ENCODE peak calls at places on chromosomes 13 and 19, in six cellular contexts. A is IMR-90, L is H9, W is neuronal stem cell, G is mesenchymal stem cell, Z is H1. P is an unnamed sample.

GRCh38 chr19:38265213-38265861 is 964 bp downstream of the SPINT2 start:
- DNase-seq in A (no peak), L (no peak), Z (no peak), G (no peak), W (no peak), P (peak)

GRCh38 chr13:61286148-61286745 is 129.4 kb downstream of the PCDH20 start:
- DNase-seq in A (no peak), G (no peak), W (peak), Z (peak), L (peak), P (no peak)

GRCh38 chr19:7845390-7846179 is 15.6 kb downstream of the EVI5L start:
- DNase-seq in Z (no peak), W (no peak), L (peak), A (no peak), G (no peak), P (no peak)

GRCh38 chr19:38351865-38352395 is 16.3 kb downstream of the CATSPERG start:
- DNase-seq in Z (no peak), W (no peak), A (no peak), L (no peak), G (no peak), P (no peak)

GRCh38 chr19:34808566-34808965 is 35.6 kb upstream of the ZNF599 start:
- DNase-seq in Z (no peak), G (peak), L (no peak), W (no peak), A (peak), P (peak)

GRCh38 chr19:38020331-38020730 is 113.3 kb downstream of the SIPA1L3 start:
- DNase-seq in W (no peak), G (no peak), A (no peak), L (no peak), Z (no peak), P (no peak)

GRCh38 chr19:32181356-32181920 is 164.0 kb upstream of the ZNF507 start:
- DNase-seq in W (peak), Z (no peak), A (no peak), L (no peak), G (no peak), P (no peak)

GRCh38 chr13:20353973-20354372 is 121.9 kb upstream of the GJB6 start:
- DNase-seq in Z (no peak), A (peak), W (no peak), L (no peak), G (peak), P (peak)

GRCh38 chr13:62910541-62910940 is 1494.9 kb upstream of the PCDH20 start:
- DNase-seq in G (no peak), L (no peak), W (no peak), Z (no peak), A (no peak), P (no peak)

GRCh38 chr19:42191855-42192254 is 25.6 kb downstream of the DEDD2 start:
- DNase-seq in G (peak), A (peak), Z (no peak), W (no peak), L (no peak), P (peak)

GRCh38 chr13:99382428-99383133 is 75.4 kb upstream of the GPR183 start:
- DNase-seq in L (peak), Z (peak), W (no peak), A (no peak), G (no peak), P (no peak)

GRCh38 chr13:99916366-99917103 is 55.0 kb downstream of the ZIC5 start:
- DNase-seq in G (peak), Z (no peak), W (no peak), A (peak), L (no peak), P (peak)

GRCh38 chr19:28511655-28512054 is 701.3 kb downstream of the UQCRFS1 start:
- DNase-seq in A (no peak), W (no peak), Z (peak), L (no peak), G (no peak), P (no peak)

GRCh38 chr13:113741101-113741731 is 17.8 kb upstream of the TMEM255B start:
- DNase-seq in W (no peak), A (no peak), L (no peak), Z (no peak), G (no peak), P (no peak)

GRCh38 chr19:57903298-57904174 is 12.9 kb downstream of the ZNF417 start:
- DNase-seq in G (peak), W (no peak), L (no peak), A (peak), Z (no peak), P (no peak)

GRCh38 chr13:99067160-99067985 is 89.5 kb upstream of the DOCK9 start:
- DNase-seq in G (peak), Z (no peak), W (no peak), A (peak), L (no peak), P (peak)

GRCh38 chr13:83819156-83819555 is 63.1 kb downstream of the SLITRK1 start:
- DNase-seq in L (no peak), Z (no peak), G (no peak), W (no peak), A (no peak), P (no peak)

GRCh38 chr13:25085125-25085742 is 10.7 kb upstream of the PABPC3 start:
- DNase-seq in Z (no peak), A (peak), G (peak), W (peak), L (peak), P (peak)
- H3K14ac ChIP-seq in Z (no peak), A (no peak), G (no peak), W (no peak), L (no peak), P (no peak)

DNA sequence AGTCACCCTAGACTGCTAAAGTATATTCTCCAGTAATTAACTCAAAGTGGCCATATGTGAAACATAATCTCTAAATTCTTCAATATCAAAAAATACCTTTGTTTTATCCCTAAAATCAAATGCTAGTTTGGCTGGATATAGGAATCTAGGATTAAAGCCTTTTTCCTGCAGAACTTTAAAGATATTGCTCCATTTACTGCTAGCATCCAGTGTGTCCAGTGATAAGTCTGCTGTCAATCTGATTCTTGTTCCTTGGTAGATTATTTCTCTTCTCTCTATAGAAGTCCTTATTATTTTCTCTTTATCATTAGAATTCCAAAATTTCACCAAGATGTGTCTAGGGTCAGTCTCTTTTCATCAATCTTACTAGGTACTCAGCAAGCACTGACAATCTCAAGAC is 384.6 kb downstream of the FGF14 start:
- DNase-seq in A (no peak), W (no peak), L (no peak), G (no peak), Z (no peak), P (no peak)
- H3K14ac ChIP-seq in A (no peak), W (no peak), L (no peak), G (no peak), Z (no peak), P (no peak)

GRCh38 chr13:76148926-76149325 is 512.8 kb downstream of the LMO7 start:
- DNase-seq in A (peak), G (peak), L (no peak), Z (no peak), W (no peak), P (no peak)
- H3K14ac ChIP-seq in A (no peak), G (no peak), L (no peak), Z (no peak), W (no peak), P (no peak)

DNA sequence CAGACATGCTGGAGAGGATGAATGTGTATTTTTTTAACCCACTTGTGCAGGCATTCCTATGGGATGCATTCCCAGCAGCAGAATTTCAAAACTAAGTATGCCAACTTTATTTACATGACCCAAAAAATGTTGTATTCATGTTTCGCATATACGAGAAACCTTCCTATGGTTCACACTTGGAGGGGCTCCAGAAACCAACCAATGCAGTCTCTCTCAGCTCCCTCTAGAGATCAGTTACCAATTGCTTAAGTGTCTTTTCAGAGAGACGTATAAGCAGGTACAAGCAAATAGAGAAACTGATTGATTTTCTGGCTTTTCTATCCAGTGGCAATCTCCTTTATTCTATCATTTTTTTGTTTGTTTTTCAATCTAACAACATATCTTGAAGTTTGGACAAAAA is 5.5 kb upstream of the PTOV1 start:
- DNase-seq in G (no peak), A (peak), L (no peak), W (no peak), Z (no peak), P (no peak)
- H3K14ac ChIP-seq in G (no peak), A (no peak), L (no peak), W (no peak), Z (no peak), P (no peak)

GRCh38 chr13:105929486-105929885 is 606.0 kb downstream of the EFNB2 start:
- DNase-seq in L (no peak), G (no peak), Z (no peak), A (no peak), W (no peak), P (peak)
- H3K14ac ChIP-seq in L (no peak), G (no peak), Z (no peak), A (no peak), W (no peak), P (no peak)

DNA sequence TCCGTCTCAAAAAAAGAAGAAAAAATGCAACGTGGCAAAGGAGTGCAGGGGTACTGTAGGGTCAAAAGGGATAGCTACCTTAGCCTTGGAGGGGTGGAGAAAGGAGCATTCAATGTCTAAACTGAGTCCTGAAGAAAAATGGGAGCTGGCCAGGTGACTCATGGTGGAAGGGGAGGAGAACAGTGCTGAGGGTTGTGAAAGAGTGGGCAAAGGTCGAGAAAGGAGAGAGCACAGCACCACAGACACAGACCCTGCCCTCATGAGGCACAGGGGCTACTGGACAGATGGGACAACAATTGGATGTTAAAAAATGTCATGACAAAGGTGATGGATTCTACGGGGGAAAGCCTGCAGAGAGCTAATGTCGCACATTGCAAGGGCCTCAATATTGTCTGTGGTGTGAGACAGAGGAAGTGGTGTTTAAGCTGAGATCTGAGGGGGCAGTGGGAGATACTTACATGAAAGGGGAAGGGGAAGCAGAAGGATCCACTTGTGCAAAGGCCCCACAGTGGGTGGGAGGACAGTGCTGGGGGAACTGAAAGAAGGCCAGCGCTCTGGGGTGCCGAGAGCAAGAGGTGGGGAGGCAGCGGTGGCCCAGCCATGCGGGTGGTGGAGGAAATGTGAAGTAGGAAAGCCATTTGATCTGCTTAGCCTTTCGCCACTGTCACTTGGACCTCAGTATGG is 42.9 kb upstream of the URAD start:
- DNase-seq in G (no peak), A (no peak), Z (no peak), L (no peak), W (no peak), P (no peak)
- H3K14ac ChIP-seq in G (no peak), A (no peak), Z (no peak), L (no peak), W (no peak), P (no peak)

GRCh38 chr13:33053397-33054066 is 37.3 kb downstream of the KL start:
- DNase-seq in A (no peak), Z (no peak), W (no peak), L (no peak), G (no peak), P (peak)
- H3K14ac ChIP-seq in A (no peak), Z (no peak), W (no peak), L (no peak), G (no peak), P (no peak)

GRCh38 chr13:103199380-103200088 is 133.3 kb upstream of the SLC10A2 start:
- DNase-seq in W (no peak), A (no peak), G (no peak), L (no peak), Z (no peak), P (no peak)

GRCh38 chr13:103200118-103200885 is 134.1 kb upstream of the SLC10A2 start:
- DNase-seq in L (no peak), G (no peak), W (no peak), A (no peak), Z (no peak), P (no peak)

DNA sequence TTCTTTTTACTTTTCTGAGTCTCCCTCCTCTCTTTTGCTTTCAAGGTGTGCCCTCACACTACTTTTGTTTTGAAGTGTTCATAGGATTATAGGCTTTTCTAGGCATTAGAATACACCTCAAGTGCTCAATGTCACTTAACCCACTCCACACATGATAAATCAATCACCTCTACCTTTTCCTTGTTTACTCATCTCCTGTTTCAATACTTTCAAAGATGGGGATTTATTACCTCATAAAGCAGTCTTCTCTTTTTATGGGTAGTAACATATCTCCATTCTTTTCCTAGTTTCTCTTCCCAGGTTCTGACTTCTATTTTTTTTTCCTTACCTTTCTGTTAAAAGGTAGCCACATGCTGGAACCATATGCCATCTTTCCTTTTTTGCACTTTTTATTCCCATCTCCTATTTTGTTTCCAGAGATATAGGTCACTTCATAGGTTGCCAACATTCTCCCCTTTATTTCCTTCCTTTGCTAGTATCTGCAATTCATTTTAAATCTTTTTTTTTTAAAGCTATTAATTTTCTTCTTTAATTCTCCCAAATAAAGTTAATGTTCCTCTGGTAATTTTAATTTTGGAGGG is 137.6 kb upstream of the SLC10A2 start:
- DNase-seq in G (no peak), A (no peak), W (no peak), L (no peak), Z (no peak), P (no peak)
- H3K14ac ChIP-seq in G (no peak), A (no peak), W (no peak), L (no peak), Z (no peak), P (no peak)

P was measured in trophoblast cell.